ENCODE peak calls at places on chromosomes 11 and 22, in six cellular contexts. L, Z, E, J, N and G are unnamed samples.
A peak's percentile ranks its signal among the peaks of the same experiment; 100 is the strongest.

GRCh38 chr22:42316988-42317387 is 46.5 kb upstream of the TCF20 start:
- DNase-seq in N (peak; percentile 44), L (peak; percentile 54), E (no peak), Z (peak; percentile 32), J (no peak), G (no peak)

GRCh38 chr11:122172352-122173073 is 56.5 kb upstream of the BLID start:
- DNase-seq in N (no peak), L (no peak), E (no peak), Z (no peak), J (no peak), G (no peak)

GRCh38 chr11:6629892-6630631 is 10.8 kb upstream of the TPP1 start:
- DNase-seq in N (no peak), L (no peak), E (no peak), Z (no peak), J (peak; percentile 14), G (no peak)

GRCh38 chr11:68938816-68939582 is 35.3 kb downstream of the IGHMBP2 start:
- DNase-seq in E (no peak), L (peak; percentile 17), J (no peak), N (no peak), Z (no peak), G (no peak)

GRCh38 chr11:73359930-73360742 is 16.1 kb upstream of the RELT start:
- DNase-seq in J (no peak), Z (peak; percentile 54), N (peak; percentile 45), E (peak; percentile 10), L (no peak), G (no peak)

GRCh38 chr11:1153951-1154487 is 3.7 kb upstream of the MUC5AC start:
- DNase-seq in L (peak; percentile 79), N (peak; percentile 89), Z (peak; percentile 96), E (no peak), J (no peak), G (peak; percentile 14)

GRCh38 chr11:130798280-130798679 is 118.0 kb downstream of the SNX19 start:
- DNase-seq in E (no peak), N (peak; percentile 94), Z (peak; percentile 99), L (no peak), J (no peak), G (no peak)

GRCh38 chr22:49964493-49965290 is 4.1 kb downstream of the PIM3 start:
- DNase-seq in Z (no peak), N (no peak), J (no peak), E (no peak), L (no peak), G (peak; percentile 17)

GRCh38 chr11:118953265-118953664 is 2.8 kb upstream of the UPK2 start:
- DNase-seq in L (no peak), N (no peak), Z (no peak), J (no peak), E (no peak), G (no peak)

GRCh38 chr11:75639752-75640151 is 29.1 kb downstream of the MAP6 start:
- DNase-seq in Z (peak; percentile 20), N (peak; percentile 65), J (peak; percentile 92), L (peak; percentile 85), E (no peak), G (peak; percentile 21)

GRCh38 chr22:17241571-17242310 is 22.5 kb upstream of the ADA2 start:
- DNase-seq in L (no peak), Z (no peak), E (no peak), N (no peak), J (no peak), G (no peak)